ENCODE peak calls at places on chromosomes 4 and X, in seven cellular contexts. Q is uterus, L is neural progenitor cell, S is fibroblast of villous mesenchyme, M is spleen, D is testis, U is mucosa of descending colon. Y is an unnamed sample.

GRCh38 chrX:74061879-74062278 is 242.1 kb upstream of the ZCCHC13 start:
- DNase-seq in M (no peak), Q (no peak), U (no peak), L (no peak), S (no peak), D (no peak), Y (no peak)

GRCh38 chr4:54484361-54484760 is 173.4 kb upstream of the KIT start:
- DNase-seq in L (no peak), M (no peak), S (no peak), D (no peak), Q (no peak), U (no peak), Y (no peak)

GRCh38 chrX:122475306-122475705 is 708.8 kb upstream of the GRIA3 start:
- DNase-seq in S (no peak), D (no peak), Q (no peak), L (no peak), M (no peak), U (no peak), Y (no peak)

GRCh38 chr4:159401791-159402380 is 299.0 kb downstream of the RAPGEF2 start:
- DNase-seq in Q (no peak), L (peak; percentile 11), M (no peak), U (no peak), D (no peak), S (peak; percentile 95), Y (no peak)

GRCh38 chr4:71050809-71051208 is 57.4 kb downstream of the DCK start:
- DNase-seq in L (no peak), D (no peak), S (no peak), M (no peak), Q (no peak), U (no peak), Y (no peak)

GRCh38 chr4:70437212-70437611 is 34.8 kb upstream of the MUC7 start:
- DNase-seq in D (no peak), S (no peak), U (no peak), M (peak; percentile 32), L (peak; percentile 37), Q (no peak), Y (no peak)

GRCh38 chr4:28427306-28428085 is 1566.9 kb downstream of the STIM2 start:
- DNase-seq in D (no peak), L (no peak), U (no peak), S (peak; percentile 30), M (no peak), Q (no peak), Y (no peak)

GRCh38 chr4:38085394-38086150 is 125.4 kb downstream of the PTTG2 start:
- DNase-seq in S (peak; percentile 61), L (peak; percentile 20), U (no peak), D (no peak), Q (no peak), M (no peak), Y (no peak)

GRCh38 chr4:129179276-129179675 is 83.3 kb downstream of the C4orf33 start:
- DNase-seq in D (no peak), M (no peak), U (no peak), L (no peak), Q (no peak), S (no peak), Y (no peak)

GRCh38 chr4:54937501-54937900 is 187.9 kb downstream of the KDR start:
- DNase-seq in D (no peak), U (no peak), Q (no peak), M (no peak), L (no peak), S (no peak), Y (no peak)

GRCh38 chrX:131854586-131854985 is 168.5 kb upstream of the STK26 start:
- DNase-seq in D (no peak), L (no peak), M (no peak), Q (no peak), S (peak; percentile 16), U (no peak), Y (no peak)

GRCh38 chrX:130109429-130110378 is 593 bp downstream of the ELF4 start:
- DNase-seq in S (no peak), Q (no peak), L (peak; percentile 30), D (no peak), M (peak; percentile 86), U (peak; percentile 49), Y (no peak)

GRCh38 chr4:9773464-9773863 is 8.0 kb upstream of the DRD5 start:
- DNase-seq in M (no peak), D (no peak), Q (no peak), U (no peak), S (no peak), L (no peak), Y (no peak)

GRCh38 chr4:97159625-97160024 is 983.7 kb downstream of the STPG2 start:
- DNase-seq in U (no peak), D (no peak), L (no peak), M (no peak), Q (no peak), S (no peak), Y (no peak)

GRCh38 chr4:114600066-114600552 is 1.5 kb downstream of the UGT8 start:
- DNase-seq in S (no peak), M (no peak), D (no peak), Q (no peak), L (peak; percentile 20), U (no peak), Y (no peak)

DNA sequence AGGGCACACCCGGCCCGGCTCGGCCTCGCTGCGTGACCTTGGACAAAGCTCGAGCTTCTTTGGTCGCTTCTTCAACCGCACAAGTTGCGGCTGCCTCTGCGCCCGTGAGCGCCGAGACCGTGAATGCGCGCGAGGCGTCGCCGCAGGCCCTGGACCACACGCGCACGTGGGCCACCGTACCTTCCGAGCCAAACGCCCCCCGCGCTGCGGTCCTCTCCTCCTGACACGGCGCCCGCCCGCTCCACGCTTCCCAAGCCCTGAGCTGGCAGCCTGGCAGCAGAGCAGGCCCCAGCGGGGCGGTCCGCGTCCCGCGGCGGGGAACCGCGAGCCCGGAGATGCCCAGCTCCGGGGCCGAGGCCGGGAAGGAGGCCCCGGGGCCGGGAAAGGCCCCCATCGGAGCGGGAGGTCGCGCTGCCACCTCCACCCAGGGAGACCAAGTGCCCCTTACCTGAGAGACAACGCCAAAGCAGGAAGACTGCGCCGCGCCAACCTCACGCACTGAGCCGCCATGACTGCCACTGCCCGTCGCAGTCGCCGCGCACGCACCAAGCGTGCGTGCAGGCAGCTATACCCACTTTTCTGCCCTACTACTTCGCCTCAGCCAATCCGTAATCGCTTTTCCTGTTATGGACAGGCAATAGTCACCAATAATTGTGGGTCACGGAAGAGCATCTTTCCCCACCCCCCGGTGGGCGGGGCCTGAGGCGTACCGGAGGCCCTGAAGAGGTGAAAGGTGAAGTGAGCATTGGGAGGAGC is at the start of gene GRPEL1:
- DNase-seq in M (peak; percentile 99), L (peak; percentile 100), S (peak; percentile 100), D (peak; percentile 100), Q (peak; percentile 100), U (peak; percentile 100), Y (peak; percentile 100)
- TF ChIP-seq CTCF in M (no peak), L (no peak), S (no peak), D (no peak), Q (no peak), U (no peak), Y (no peak)

GRCh38 chr4:77820836-77821561 is 1.8 kb upstream of the CNOT6L start:
- DNase-seq in Q (no peak), D (no peak), M (no peak), L (no peak), S (peak; percentile 18), U (no peak), Y (no peak)

GRCh38 chr4:77819409-77819835 is 254 bp upstream of the CNOT6L start:
- DNase-seq in D (peak; percentile 35), S (peak; percentile 14), L (no peak), M (peak; percentile 97), U (peak; percentile 66), Q (no peak), Y (no peak)

GRCh38 chr4:77818667-77819408 is at the start of gene CNOT6L:
- DNase-seq in U (peak; percentile 84), Q (peak; percentile 69), L (peak; percentile 81), M (peak; percentile 94), D (peak; percentile 80), S (peak; percentile 85), Y (peak; percentile 28)

GRCh38 chr4:77821775-77822174 is 2.6 kb upstream of the CNOT6L start:
- DNase-seq in D (no peak), Q (no peak), U (no peak), M (no peak), S (no peak), L (no peak), Y (no peak)

DNA sequence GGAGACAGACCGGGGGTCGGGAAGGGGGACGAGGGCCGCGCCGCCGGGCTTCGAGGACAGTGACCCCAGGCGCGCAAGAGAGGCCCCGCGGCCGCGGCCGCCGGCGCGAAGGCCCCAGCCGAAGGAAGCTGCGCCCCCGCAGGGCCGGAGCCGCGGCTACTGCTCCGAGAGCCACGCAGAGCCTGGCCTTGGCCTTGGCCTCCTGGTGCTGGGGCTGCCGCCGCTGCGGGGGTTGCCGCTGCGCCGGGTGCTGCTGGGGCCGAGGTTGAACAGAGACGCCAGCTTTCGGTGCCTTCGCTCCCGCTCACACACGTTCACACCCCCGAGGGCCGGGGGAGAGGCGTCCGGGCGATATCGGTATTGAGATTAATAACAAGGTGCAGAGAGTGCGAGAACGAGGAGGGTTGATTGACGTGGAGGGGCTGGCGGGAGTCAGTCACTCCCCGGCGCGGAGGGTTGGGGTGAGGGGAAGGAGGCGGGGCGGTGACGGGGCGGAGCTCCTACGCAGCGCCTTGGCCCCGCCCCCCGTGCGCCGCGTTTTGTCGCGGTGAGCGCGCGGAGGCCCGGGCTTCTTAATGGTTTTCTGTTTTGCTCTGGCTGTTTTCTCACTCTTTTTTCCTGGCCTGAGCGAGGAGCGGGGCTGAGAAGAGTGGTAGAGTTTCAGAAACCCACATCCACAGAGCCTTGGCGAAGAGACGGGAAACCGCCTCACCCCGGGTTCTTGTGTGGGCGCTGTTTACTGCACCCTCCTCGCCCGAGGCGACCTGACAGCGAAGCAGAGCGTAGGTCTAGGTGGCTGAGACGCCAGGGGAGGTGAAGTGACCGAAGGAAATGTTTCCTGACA is 890 bp upstream of the CNOT6L start:
- DNase-seq in U (peak; percentile 95), S (peak; percentile 82), M (peak; percentile 99), D (peak; percentile 96), L (peak; percentile 95), Q (peak; percentile 89), Y (peak; percentile 94)
- TF ChIP-seq CTCF in U (no peak), S (no peak), M (no peak), D (no peak), L (no peak), Q (no peak), Y (no peak)

GRCh38 chrX:69505772-69506616 is 1.9 kb downstream of the NALF2 start:
- DNase-seq in L (peak; percentile 7), U (no peak), Q (no peak), D (no peak), M (no peak), S (no peak), Y (no peak)

GRCh38 chrX:69501433-69501832 is 2.7 kb upstream of the NALF2 start:
- DNase-seq in U (no peak), S (no peak), Q (no peak), M (no peak), D (peak; percentile 66), L (peak; percentile 79), Y (no peak)

GRCh38 chrX:69503835-69504625 is at the start of gene NALF2:
- DNase-seq in D (peak; percentile 58), U (peak; percentile 64), Q (no peak), M (no peak), S (peak; percentile 28), L (peak; percentile 90), Y (no peak)

GRCh38 chrX:69504626-69505612 is 793 bp downstream of the NALF2 start:
- DNase-seq in L (peak; percentile 55), M (no peak), U (no peak), S (no peak), Q (no peak), D (no peak), Y (no peak)

GRCh38 chrX:69503228-69503834 is 795 bp upstream of the NALF2 start:
- DNase-seq in M (no peak), Q (no peak), D (peak; percentile 49), S (no peak), U (no peak), L (no peak), Y (no peak)
- TF ChIP-seq CTCF in M (no peak), Q (no peak), D (no peak), S (no peak), U (no peak), L (peak; percentile 39), Y (no peak)

GRCh38 chrX:151753313-151754041 is 18.9 kb downstream of the CNGA2 start:
- DNase-seq in U (peak; percentile 52), Q (peak; percentile 31), M (peak; percentile 74), D (peak; percentile 66), L (peak; percentile 75), S (peak; percentile 47), Y (no peak)
- TF ChIP-seq CTCF in U (peak; percentile 49), Q (peak; percentile 57), M (peak; percentile 16), D (peak; percentile 39), L (peak; percentile 67), S (peak; percentile 65), Y (peak; percentile 72)

Y was measured in ascending aorta.